ENCODE peak calls at places on chromosomes 12 and 14, in five cellular contexts. One of them, this sample, is unnamed.

GRCh38 chr14:91858536-91859275 is 8.6 kb downstream of the TC2N start:
- DNase-seq in HFF-Myc: peak; percentile 82
- DNase-seq in MM.1S: no peak
- DNase-seq in fibroblast of mammary gland: peak; percentile 94
- DNase-seq in stomach: no peak
- DNase-seq in this sample: no peak

GRCh38 chr12:56216461-56216860 is 5.3 kb downstream of the RNF41 start:
- DNase-seq in HFF-Myc: no peak
- DNase-seq in MM.1S: no peak
- DNase-seq in fibroblast of mammary gland: no peak
- DNase-seq in stomach: no peak
- DNase-seq in this sample: no peak

GRCh38 chr14:52439476-52439875 is 112.8 kb downstream of the TXNDC16 start:
- DNase-seq in HFF-Myc: no peak
- DNase-seq in MM.1S: no peak
- DNase-seq in fibroblast of mammary gland: no peak
- DNase-seq in stomach: no peak
- DNase-seq in this sample: no peak

GRCh38 chr12:103571286-103571685 is 15.8 kb upstream of the STAB2 start:
- DNase-seq in HFF-Myc: no peak
- DNase-seq in MM.1S: no peak
- DNase-seq in fibroblast of mammary gland: no peak
- DNase-seq in stomach: peak; percentile 51
- DNase-seq in this sample: peak; percentile 56

GRCh38 chr14:101105045-101105444 is 201.5 kb upstream of the RTL1 start:
- DNase-seq in HFF-Myc: no peak
- DNase-seq in MM.1S: no peak
- DNase-seq in fibroblast of mammary gland: no peak
- DNase-seq in stomach: no peak
- DNase-seq in this sample: no peak

GRCh38 chr12:121720762-121721161 is 8.2 kb downstream of the TMEM120B start:
- DNase-seq in HFF-Myc: no peak
- DNase-seq in MM.1S: no peak
- DNase-seq in fibroblast of mammary gland: no peak
- DNase-seq in stomach: no peak
- DNase-seq in this sample: no peak

GRCh38 chr14:38207830-38208815 is at the start of gene SSTR1:
- DNase-seq in HFF-Myc: no peak
- DNase-seq in MM.1S: no peak
- DNase-seq in fibroblast of mammary gland: peak; percentile 18
- DNase-seq in stomach: peak; percentile 94
- DNase-seq in this sample: peak; percentile 44

GRCh38 chr12:130086248-130086647 is 76.0 kb upstream of the FZD10 start:
- DNase-seq in HFF-Myc: no peak
- DNase-seq in MM.1S: no peak
- DNase-seq in fibroblast of mammary gland: no peak
- DNase-seq in stomach: no peak
- DNase-seq in this sample: no peak

GRCh38 chr14:32087173-32087861 is 10.2 kb downstream of the ARHGAP5 start:
- DNase-seq in HFF-Myc: no peak
- DNase-seq in MM.1S: no peak
- DNase-seq in fibroblast of mammary gland: peak; percentile 35
- DNase-seq in stomach: no peak
- DNase-seq in this sample: peak; percentile 18

GRCh38 chr12:19244312-19244711 is 114.8 kb downstream of the PLEKHA5 start:
- DNase-seq in HFF-Myc: no peak
- DNase-seq in MM.1S: no peak
- DNase-seq in fibroblast of mammary gland: peak; percentile 17
- DNase-seq in stomach: no peak
- DNase-seq in this sample: no peak

GRCh38 chr14:91125271-91125661 is 11.4 kb downstream of the DGLUCY start:
- DNase-seq in HFF-Myc: no peak
- DNase-seq in MM.1S: no peak
- DNase-seq in fibroblast of mammary gland: no peak
- DNase-seq in stomach: no peak
- DNase-seq in this sample: no peak

GRCh38 chr12:124786065-124786964 is 77.3 kb downstream of the SCARB1 start:
- DNase-seq in HFF-Myc: no peak
- DNase-seq in MM.1S: no peak
- DNase-seq in fibroblast of mammary gland: peak; percentile 89
- DNase-seq in stomach: peak; percentile 87
- DNase-seq in this sample: peak; percentile 98

GRCh38 chr12:68378859-68379628 is 46.9 kb upstream of the MDM1 start:
- DNase-seq in HFF-Myc: no peak
- DNase-seq in MM.1S: no peak
- DNase-seq in fibroblast of mammary gland: no peak
- DNase-seq in stomach: peak; percentile 42
- DNase-seq in this sample: no peak

GRCh38 chr14:96962337-96962736 is 165.2 kb downstream of the VRK1 start:
- DNase-seq in HFF-Myc: no peak
- DNase-seq in MM.1S: no peak
- DNase-seq in fibroblast of mammary gland: no peak
- DNase-seq in stomach: no peak
- DNase-seq in this sample: no peak

GRCh38 chr12:25677180-25677937 is 124.3 kb upstream of the LMNTD1 start:
- DNase-seq in HFF-Myc: no peak
- DNase-seq in MM.1S: no peak
- DNase-seq in fibroblast of mammary gland: no peak
- DNase-seq in stomach: no peak
- DNase-seq in this sample: no peak

GRCh38 chr14:65479386-65479785 is 66.9 kb downstream of the FUT8 start:
- DNase-seq in HFF-Myc: no peak
- DNase-seq in MM.1S: no peak
- DNase-seq in fibroblast of mammary gland: no peak
- DNase-seq in stomach: no peak
- DNase-seq in this sample: no peak

GRCh38 chr12:57273516-57273915 is 22.5 kb upstream of the STAC3 start:
- DNase-seq in HFF-Myc: no peak
- DNase-seq in MM.1S: no peak
- DNase-seq in fibroblast of mammary gland: no peak
- DNase-seq in stomach: no peak
- DNase-seq in this sample: no peak

GRCh38 chr14:102731871-102732800 is 45.1 kb upstream of the TRAF3 start:
- DNase-seq in HFF-Myc: no peak
- DNase-seq in MM.1S: no peak
- DNase-seq in fibroblast of mammary gland: no peak
- DNase-seq in stomach: no peak
- DNase-seq in this sample: peak; percentile 60

GRCh38 chr12:5520037-5520436 is 88.1 kb downstream of the NTF3 start:
- DNase-seq in HFF-Myc: no peak
- DNase-seq in MM.1S: no peak
- DNase-seq in fibroblast of mammary gland: no peak
- DNase-seq in stomach: no peak
- DNase-seq in this sample: no peak

GRCh38 chr14:104427126-104427851 is 152.3 kb upstream of the C14orf180 start:
- DNase-seq in HFF-Myc: no peak
- DNase-seq in MM.1S: no peak
- DNase-seq in fibroblast of mammary gland: no peak
- DNase-seq in stomach: peak; percentile 19
- DNase-seq in this sample: no peak

GRCh38 chr14:89231426-89232113 is 185.5 kb downstream of the FOXN3 start:
- DNase-seq in HFF-Myc: no peak
- DNase-seq in MM.1S: no peak
- DNase-seq in fibroblast of mammary gland: no peak
- DNase-seq in stomach: no peak
- DNase-seq in this sample: no peak

GRCh38 chr12:45214071-45214470 is 1.8 kb upstream of the ANO6 start:
- DNase-seq in HFF-Myc: no peak
- DNase-seq in MM.1S: no peak
- DNase-seq in fibroblast of mammary gland: no peak
- DNase-seq in stomach: no peak
- DNase-seq in this sample: no peak

GRCh38 chr12:18706798-18707197 is 31.0 kb downstream of the PLCZ1 start:
- DNase-seq in HFF-Myc: no peak
- DNase-seq in MM.1S: no peak
- DNase-seq in fibroblast of mammary gland: peak; percentile 28
- DNase-seq in stomach: no peak
- DNase-seq in this sample: no peak

GRCh38 chr14:75438486-75439080 is 10.8 kb downstream of the JDP2 start:
- DNase-seq in HFF-Myc: no peak
- DNase-seq in MM.1S: no peak
- DNase-seq in fibroblast of mammary gland: no peak
- DNase-seq in stomach: no peak
- DNase-seq in this sample: no peak

GRCh38 chr12:93440043-93440835 is 1.5 kb downstream of the UBE2N start:
- DNase-seq in HFF-Myc: no peak
- DNase-seq in MM.1S: no peak
- DNase-seq in fibroblast of mammary gland: peak; percentile 63
- DNase-seq in stomach: no peak
- DNase-seq in this sample: no peak

GRCh38 chr12:21634245-21634644 is 23.4 kb downstream of the LDHB start:
- DNase-seq in HFF-Myc: no peak
- DNase-seq in MM.1S: no peak
- DNase-seq in fibroblast of mammary gland: no peak
- DNase-seq in stomach: no peak
- DNase-seq in this sample: no peak

GRCh38 chr12:64611430-64612286 is 1.4 kb downstream of the RASSF3 start:
- DNase-seq in HFF-Myc: no peak
- DNase-seq in MM.1S: peak; percentile 35
- DNase-seq in fibroblast of mammary gland: peak; percentile 28
- DNase-seq in stomach: peak; percentile 64
- DNase-seq in this sample: peak; percentile 49

GRCh38 chr14:60722836-60723217 is 1.3 kb downstream of the SIX4 start:
- DNase-seq in HFF-Myc: no peak
- DNase-seq in MM.1S: no peak
- DNase-seq in fibroblast of mammary gland: peak; percentile 6
- DNase-seq in stomach: no peak
- DNase-seq in this sample: peak; percentile 76

GRCh38 chr12:16766736-16767135 is 160.8 kb upstream of the LMO3 start:
- DNase-seq in HFF-Myc: no peak
- DNase-seq in MM.1S: peak; percentile 76
- DNase-seq in fibroblast of mammary gland: no peak
- DNase-seq in stomach: no peak
- DNase-seq in this sample: no peak

GRCh38 chr12:113230315-113231274 is 9.3 kb downstream of the TPCN1 start:
- DNase-seq in HFF-Myc: no peak
- DNase-seq in MM.1S: no peak
- DNase-seq in fibroblast of mammary gland: peak; percentile 33
- DNase-seq in stomach: no peak
- DNase-seq in this sample: no peak

GRCh38 chr12:96235497-96235826 is 41.3 kb downstream of the ELK3 start:
- DNase-seq in HFF-Myc: no peak
- DNase-seq in MM.1S: no peak
- DNase-seq in fibroblast of mammary gland: no peak
- DNase-seq in stomach: no peak
- DNase-seq in this sample: no peak

GRCh38 chr12:96237465-96238077 is 43.4 kb downstream of the ELK3 start:
- DNase-seq in HFF-Myc: peak; percentile 89
- DNase-seq in MM.1S: no peak
- DNase-seq in fibroblast of mammary gland: peak; percentile 98
- DNase-seq in stomach: peak; percentile 44
- DNase-seq in this sample: no peak

GRCh38 chr12:96237035-96237434 is 42.9 kb downstream of the ELK3 start:
- DNase-seq in HFF-Myc: no peak
- DNase-seq in MM.1S: no peak
- DNase-seq in fibroblast of mammary gland: peak; percentile 93
- DNase-seq in stomach: no peak
- DNase-seq in this sample: no peak

GRCh38 chr12:96234591-96235496 is 40.7 kb downstream of the ELK3 start:
- DNase-seq in HFF-Myc: no peak
- DNase-seq in MM.1S: no peak
- DNase-seq in fibroblast of mammary gland: no peak
- DNase-seq in stomach: no peak
- DNase-seq in this sample: no peak

DNA sequence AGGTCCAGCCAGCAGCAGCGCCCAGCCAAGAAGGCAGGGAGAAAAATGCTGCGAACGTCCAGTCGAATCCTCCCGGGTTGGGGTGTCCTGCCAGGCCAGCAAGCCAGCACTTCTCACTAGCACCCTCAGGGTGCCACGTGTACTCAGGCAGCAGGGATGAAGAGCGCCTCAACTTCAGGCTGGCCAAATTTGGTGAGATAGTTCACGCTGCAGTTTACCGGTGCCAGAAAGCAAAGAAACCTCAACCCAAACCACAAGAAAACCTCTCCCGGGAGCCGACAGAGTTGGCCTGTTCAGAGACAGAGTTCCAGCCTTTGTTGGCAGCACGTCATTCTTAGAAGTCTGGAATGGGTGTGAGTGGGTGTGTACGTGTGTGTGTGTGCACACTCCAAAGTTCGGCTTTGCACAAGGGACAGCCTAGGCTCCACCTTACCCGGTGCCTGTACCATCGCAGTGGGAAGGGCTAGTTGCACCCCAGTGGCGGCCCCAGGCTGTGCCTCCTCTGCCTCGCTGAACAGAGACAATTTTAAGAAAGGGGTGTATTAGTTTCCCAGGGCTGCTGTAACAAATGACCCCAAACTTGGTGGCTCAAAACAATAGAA is 42.1 kb downstream of the ELK3 start:
- DNase-seq in HFF-Myc: no peak
- DNase-seq in MM.1S: no peak
- DNase-seq in fibroblast of mammary gland: peak; percentile 94
- DNase-seq in stomach: no peak
- DNase-seq in this sample: no peak
- H3K4me3 ChIP-seq in HFF-Myc: no peak overlapping the region
- H3K4me3 ChIP-seq in MM.1S: no peak overlapping the region
- H3K4me3 ChIP-seq in fibroblast of mammary gland: no peak overlapping the region
- H3K4me3 ChIP-seq in stomach: no peak overlapping the region
- H3K4me3 ChIP-seq in this sample: no peak overlapping the region

GRCh38 chr14:68281497-68281896 is 461.9 kb downstream of the RAD51B start:
- DNase-seq in HFF-Myc: no peak
- DNase-seq in MM.1S: no peak
- DNase-seq in fibroblast of mammary gland: no peak
- DNase-seq in stomach: no peak
- DNase-seq in this sample: no peak

GRCh38 chr14:68283378-68284123 is 464.0 kb downstream of the RAD51B start:
- DNase-seq in HFF-Myc: no peak
- DNase-seq in MM.1S: no peak
- DNase-seq in fibroblast of mammary gland: no peak
- DNase-seq in stomach: no peak
- DNase-seq in this sample: no peak

GRCh38 chr14:68284834-68285233 is 465.3 kb downstream of the RAD51B start:
- DNase-seq in HFF-Myc: no peak
- DNase-seq in MM.1S: no peak
- DNase-seq in fibroblast of mammary gland: no peak
- DNase-seq in stomach: no peak
- DNase-seq in this sample: no peak

GRCh38 chr14:68284333-68284732 is 464.8 kb downstream of the RAD51B start:
- DNase-seq in HFF-Myc: no peak
- DNase-seq in MM.1S: no peak
- DNase-seq in fibroblast of mammary gland: no peak
- DNase-seq in stomach: no peak
- DNase-seq in this sample: no peak

GRCh38 chr14:68282479-68283377 is 463.1 kb downstream of the RAD51B start:
- DNase-seq in HFF-Myc: no peak
- DNase-seq in MM.1S: peak; percentile 29
- DNase-seq in fibroblast of mammary gland: no peak
- DNase-seq in stomach: no peak
- DNase-seq in this sample: no peak
- H3K4me3 ChIP-seq in HFF-Myc: no peak overlapping the region
- H3K4me3 ChIP-seq in MM.1S: no peak overlapping the region
- H3K4me3 ChIP-seq in fibroblast of mammary gland: no peak overlapping the region
- H3K4me3 ChIP-seq in stomach: no peak overlapping the region
- H3K4me3 ChIP-seq in this sample: no peak overlapping the region

GRCh38 chr12:50517456-50518048 is 12.8 kb downstream of the DIP2B start:
- DNase-seq in HFF-Myc: no peak
- DNase-seq in MM.1S: peak; percentile 54
- DNase-seq in fibroblast of mammary gland: peak; percentile 31
- DNase-seq in stomach: no peak
- DNase-seq in this sample: no peak
- H3K4me3 ChIP-seq in HFF-Myc: no peak overlapping the region
- H3K4me3 ChIP-seq in MM.1S: peak overlapping the region; percentile 28
- H3K4me3 ChIP-seq in fibroblast of mammary gland: no peak overlapping the region
- H3K4me3 ChIP-seq in stomach: no peak overlapping the region
- H3K4me3 ChIP-seq in this sample: no peak overlapping the region

GRCh38 chr12:94644141-94644575 is 6.2 kb downstream of the TMCC3 start:
- DNase-seq in HFF-Myc: no peak
- DNase-seq in MM.1S: no peak
- DNase-seq in fibroblast of mammary gland: peak; percentile 89
- DNase-seq in stomach: no peak
- DNase-seq in this sample: no peak
- H3K4me3 ChIP-seq in HFF-Myc: no peak overlapping the region
- H3K4me3 ChIP-seq in MM.1S: no peak overlapping the region
- H3K4me3 ChIP-seq in fibroblast of mammary gland: peak overlapping the region; percentile 25
- H3K4me3 ChIP-seq in stomach: no peak overlapping the region
- H3K4me3 ChIP-seq in this sample: no peak overlapping the region

This sample was measured in H7.